ENCODE peak calls at places on chromosomes 16 and 17, in eight cellular contexts. K is A549, D is stomach, F is ovary, T is SK-N-SH, P is sigmoid colon, Q is GM12878, L is tibial nerve. R is an unnamed sample. For H3K4me1, the result is how much of the 10 kb centered on the place peaks cover.

GRCh38 chr17:36066365-36066945 is 2.4 kb downstream of the CCL18 start:
- DNase-seq in D (no peak), L (no peak), P (no peak), T (no peak), Q (no peak), K (no peak), F (no peak), R (no peak)

GRCh38 chr16:80862153-80862552 is 57.8 kb upstream of the CDYL2 start:
- DNase-seq in Q (no peak), L (no peak), T (no peak), K (no peak), P (no peak), F (no peak), D (no peak), R (no peak)

GRCh38 chr17:75751676-75752404 is 13.2 kb downstream of the GALK1 start:
- DNase-seq in L (no peak), T (no peak), D (no peak), K (no peak), P (no peak), F (no peak), Q (no peak), R (no peak)

GRCh38 chr16:24977673-24978065 is 37.5 kb downstream of the ARHGAP17 start:
- DNase-seq in D (no peak), F (no peak), L (no peak), Q (no peak), T (no peak), K (no peak), P (no peak), R (no peak)

GRCh38 chr16:2848933-2849332 is 9.0 kb downstream of the PRSS22 start:
- DNase-seq in Q (no peak), P (no peak), K (no peak), T (no peak), D (no peak), L (no peak), F (no peak), R (no peak)

GRCh38 chr17:18040287-18040858 is 1.2 kb downstream of the GID4 start:
- DNase-seq in P (no peak), K (no peak), D (no peak), L (no peak), T (no peak), Q (no peak), F (peak), R (no peak)

GRCh38 chr17:7704601-7705268 is at the start of gene EFNB3:
- DNase-seq in L (no peak), P (no peak), T (peak), D (no peak), K (peak), Q (no peak), F (no peak), R (no peak)

GRCh38 chr16:84048871-84049270 is 6.3 kb upstream of the SLC38A8 start:
- DNase-seq in D (no peak), L (no peak), K (no peak), P (peak), Q (no peak), F (no peak), T (no peak), R (no peak)

GRCh38 chr17:42163113-42163512 is 8.3 kb upstream of the RAB5C start:
- DNase-seq in Q (no peak), D (no peak), K (peak), L (no peak), T (peak), F (no peak), P (no peak), R (peak)

GRCh38 chr17:17568772-17569195 is 22.7 kb downstream of the PEMT start:
- DNase-seq in L (no peak), T (peak), D (peak), K (peak), P (no peak), F (peak), Q (no peak), R (peak)

GRCh38 chr16:3665508-3665907 is 11.0 kb downstream of the DNASE1 start:
- DNase-seq in D (no peak), F (no peak), T (no peak), P (no peak), Q (no peak), L (no peak), K (no peak), R (no peak)

GRCh38 chr16:7992616-7993015 is 597.7 kb downstream of the TMEM114 start:
- DNase-seq in D (no peak), Q (no peak), K (no peak), P (no peak), L (no peak), T (no peak), F (no peak), R (no peak)

GRCh38 chr17:6297960-6298359 is 137.0 kb downstream of the AIPL1 start:
- DNase-seq in L (no peak), D (no peak), Q (no peak), F (no peak), P (no peak), T (no peak), K (no peak), R (no peak)

GRCh38 chr16:2156025-2156848 is 655 bp downstream of the TRAF7 start:
- DNase-seq in T (peak), P (no peak), D (no peak), L (no peak), Q (no peak), K (no peak), F (peak), R (no peak)

GRCh38 chr16:20303012-20303411 is 24.3 kb downstream of the GP2 start:
- DNase-seq in K (no peak), P (no peak), F (no peak), T (no peak), Q (no peak), D (no peak), L (no peak), R (no peak)

GRCh38 chr16:49456763-49457162 is 83.2 kb downstream of the C16orf78 start:
- DNase-seq in F (no peak), K (no peak), P (peak), T (no peak), D (peak), L (no peak), Q (no peak), R (no peak)

GRCh38 chr16:79054593-79054992 is 545.9 kb downstream of the MAF start:
- DNase-seq in T (no peak), Q (no peak), K (no peak), D (no peak), F (no peak), L (no peak), P (no peak), R (no peak)

GRCh38 chr17:78746263-78746948 is 35.7 kb downstream of the CYTH1 start:
- DNase-seq in D (no peak), K (no peak), Q (no peak), T (no peak), F (no peak), P (no peak), L (no peak), R (no peak)

GRCh38 chr17:8154608-8155152 is 2.5 kb upstream of the PER1 start:
- DNase-seq in P (no peak), K (no peak), D (no peak), L (no peak), Q (no peak), F (no peak), T (no peak), R (no peak)

GRCh38 chr17:68601565-68602266 is 549 bp upstream of the FAM20A start:
- DNase-seq in L (no peak), D (no peak), Q (no peak), F (no peak), P (no peak), K (no peak), T (no peak), R (no peak)

GRCh38 chr17:58648236-58648635 is 43.6 kb downstream of the TEX14 start:
- DNase-seq in T (no peak), P (no peak), L (no peak), K (no peak), F (no peak), D (no peak), Q (no peak), R (no peak)

GRCh38 chr17:62617894-62618472 is 9.5 kb upstream of the MRC2 start:
- DNase-seq in L (no peak), T (no peak), F (no peak), K (no peak), Q (no peak), P (no peak), D (no peak), R (no peak)

GRCh38 chr16:20409398-20410152 is at the start of gene ACSM5:
- DNase-seq in F (peak), D (peak), Q (no peak), L (peak), P (peak), K (no peak), T (no peak), R (peak)

GRCh38 chr17:59627770-59628171 is 8.1 kb downstream of the CLTC start:
- DNase-seq in L (no peak), P (no peak), F (no peak), D (no peak), K (no peak), Q (no peak), T (no peak), R (no peak)

GRCh38 chr17:82931696-82932060 is 91.9 kb upstream of the ZNF750 start:
- DNase-seq in Q (no peak), D (peak), T (no peak), K (no peak), P (peak), L (peak), F (peak), R (peak)

GRCh38 chr17:36183001-36183810 is 6.8 kb upstream of the TBC1D3B start:
- DNase-seq in K (peak), P (peak), L (no peak), Q (no peak), D (peak), F (peak), T (peak), R (peak)

GRCh38 chr17:80732268-80732667 is 187.6 kb downstream of the RPTOR start:
- DNase-seq in L (no peak), T (no peak), F (no peak), K (no peak), Q (no peak), D (no peak), P (no peak), R (no peak)

GRCh38 chr16:51321251-51321650 is 170.2 kb upstream of the SALL1 start:
- DNase-seq in Q (no peak), K (no peak), F (no peak), P (no peak), T (no peak), L (no peak), D (no peak), R (no peak)
- TF ChIP-seq EP300 in Q (no peak), K (no peak), F (no peak), P (no peak), T (no peak), L (no peak), D (no peak), R (no peak)

GRCh38 chr17:13939222-13939621 is 130.1 kb upstream of the COX10 start:
- DNase-seq in D (no peak), T (no peak), Q (no peak), K (no peak), F (no peak), P (no peak), L (no peak), R (no peak)

GRCh38 chr17:13947499-13947898 is 121.8 kb upstream of the COX10 start:
- DNase-seq in K (no peak), L (no peak), P (no peak), D (no peak), F (no peak), Q (no peak), T (no peak), R (no peak)

GRCh38 chr17:13941781-13942180 is 127.5 kb upstream of the COX10 start:
- DNase-seq in K (no peak), P (no peak), F (no peak), D (no peak), T (no peak), L (no peak), Q (no peak), R (no peak)

GRCh38 chr17:13940858-13941665 is 128.2 kb upstream of the COX10 start:
- DNase-seq in D (no peak), F (no peak), Q (no peak), K (peak), T (no peak), L (no peak), P (no peak), R (no peak)

DNA sequence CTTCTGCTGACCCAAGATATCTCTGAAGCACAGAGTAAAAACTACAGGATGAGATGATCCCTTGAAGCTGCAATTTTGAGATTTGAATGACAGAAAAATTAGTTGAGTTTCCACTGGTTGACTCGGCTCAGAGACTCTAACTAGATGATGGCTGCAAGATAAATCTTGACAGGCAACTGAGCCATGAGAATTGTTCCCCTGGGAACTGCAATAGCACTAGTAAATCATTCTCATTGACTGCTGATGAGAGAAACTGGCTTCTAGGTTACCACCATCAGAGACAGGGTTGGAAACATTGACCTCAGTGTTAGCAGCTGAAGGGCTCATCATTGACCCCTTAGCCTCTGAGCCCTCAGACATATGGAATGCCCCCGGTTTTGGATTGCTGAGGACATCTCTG is 125.4 kb upstream of the COX10 start:
- DNase-seq in Q (no peak), T (no peak), P (no peak), K (no peak), D (no peak), F (no peak), L (no peak), R (no peak)
- H3K27ac ChIP-seq in Q (no peak), T (no peak), P (no peak), K (no peak), D (no peak), F (no peak), L (no peak), R (no peak)

GRCh38 chr16:66741971-66742396 is 9.4 kb downstream of the DYNC1LI2 start:
- DNase-seq in P (no peak), K (no peak), L (no peak), T (no peak), F (no peak), Q (no peak), D (no peak), R (no peak)
- H3K4me1 ChIP-seq in P (half or more), K (under half), L (under half), T (under half), F (under half), Q (under half), D (under half), R (under half)

GRCh38 chr17:44438634-44439033 is 49.2 kb upstream of the ITGA2B start:
- DNase-seq in K (no peak), D (peak), Q (no peak), F (no peak), P (no peak), L (no peak), T (peak), R (peak)
- TF ChIP-seq EP300 in K (no peak), D (no peak), Q (no peak), F (no peak), P (no peak), L (no peak), T (no peak), R (no peak)

GRCh38 chr17:50103941-50104340 is 8.8 kb downstream of the PDK2 start:
- DNase-seq in D (no peak), K (no peak), Q (no peak), F (no peak), L (no peak), T (no peak), P (no peak), R (no peak)
- H3K27ac ChIP-seq in D (no peak), K (no peak), Q (no peak), F (no peak), L (peak), T (no peak), P (no peak), R (no peak)